ENCODE peak calls at places on chromosomes 13 and 19, in nine cellular contexts. J is pancreas; L is effector memory CD4-positive, alpha-beta T cell; W is fibroblast of lung; Y is A673; M is right atrium auricular region; C is ovary; Q is tibial nerve; K is IMR-90. H is an unnamed sample. For H3K4me1 and H3K27me3, the result is how much of the 10 kb centered on the place peaks cover.

GRCh38 chr13:75469087-75469486 is 12.9 kb downstream of the TBC1D4 start:
- DNase-seq in J (no peak), L (no peak), W (no peak), Y (peak), M (no peak), C (no peak), Q (no peak), K (no peak), H (no peak)

GRCh38 chr13:110276553-110276950 is 30.4 kb downstream of the COL4A1 start:
- DNase-seq in J (no peak), L (no peak), W (no peak), Y (no peak), M (no peak), C (no peak), Q (no peak), K (no peak), H (no peak)

GRCh38 chr13:54787754-54788153 is 1759.1 kb downstream of the OLFM4 start:
- DNase-seq in J (no peak), L (no peak), W (no peak), Y (no peak), M (no peak), C (no peak), Q (no peak), K (no peak), H (no peak)

GRCh38 chr13:112693831-112694497 is 4.1 kb downstream of the ATP11A start:
- DNase-seq in J (no peak), L (no peak), W (peak), Y (no peak), M (no peak), C (no peak), Q (peak), K (peak), H (no peak)

GRCh38 chr19:7242601-7243258 is 51.5 kb downstream of the INSR start:
- DNase-seq in J (no peak), L (no peak), W (peak), Y (no peak), M (no peak), C (peak), Q (peak), K (peak), H (no peak)

GRCh38 chr13:110640591-110641029 is 25.3 kb downstream of the NAXD start:
- DNase-seq in J (no peak), L (no peak), W (peak), Y (no peak), M (no peak), C (peak), Q (no peak), K (peak), H (no peak)

GRCh38 chr13:33072282-33072681 is 56.1 kb downstream of the KL start:
- DNase-seq in J (no peak), L (no peak), W (no peak), Y (no peak), M (no peak), C (no peak), Q (no peak), K (no peak), H (no peak)

GRCh38 chr13:111909501-111909900 is 157.4 kb upstream of the SOX1 start:
- DNase-seq in J (no peak), L (no peak), W (no peak), Y (no peak), M (peak), C (no peak), Q (no peak), K (no peak), H (no peak)

GRCh38 chr13:107210216-107211010 is 642.5 kb upstream of the ARGLU1 start:
- DNase-seq in J (no peak), L (no peak), W (peak), Y (peak), M (no peak), C (no peak), Q (no peak), K (peak), H (no peak)

GRCh38 chr13:78241278-78241919 is 322.8 kb upstream of the EDNRB start:
- DNase-seq in J (peak), L (no peak), W (peak), Y (peak), M (no peak), C (no peak), Q (no peak), K (peak), H (no peak)

GRCh38 chr19:55418185-55418584 is 10.6 kb upstream of the UBE2S start:
- DNase-seq in J (peak), L (peak), W (peak), Y (peak), M (no peak), C (peak), Q (peak), K (peak), H (no peak)

GRCh38 chr19:34128558-34129250 is 43.6 kb upstream of the LSM14A start:
- DNase-seq in J (no peak), L (no peak), W (no peak), Y (no peak), M (no peak), C (no peak), Q (no peak), K (no peak), H (no peak)

GRCh38 chr19:23543351-23543750 is 143.7 kb downstream of the ZNF675 start:
- DNase-seq in J (no peak), L (no peak), W (no peak), Y (no peak), M (no peak), C (no peak), Q (no peak), K (no peak), H (no peak)

GRCh38 chr19:45423589-45424190 is at the start of gene ERCC1:
- DNase-seq in J (peak), L (peak), W (peak), Y (peak), M (peak), C (peak), Q (peak), K (peak), H (peak)

GRCh38 chr13:35866801-35867200 is 264.4 kb downstream of the DCLK1 start:
- DNase-seq in J (no peak), L (no peak), W (peak), Y (no peak), M (no peak), C (no peak), Q (no peak), K (no peak), H (no peak)

GRCh38 chr19:17358395-17358794 is 18.7 kb downstream of the PLVAP start:
- DNase-seq in J (no peak), L (no peak), W (peak), Y (no peak), M (no peak), C (no peak), Q (no peak), K (no peak), H (no peak)

GRCh38 chr19:27392027-27392632 is 1820.8 kb downstream of the UQCRFS1 start:
- DNase-seq in J (no peak), L (no peak), W (no peak), Y (no peak), M (peak), C (no peak), Q (no peak), K (no peak), H (peak)

GRCh38 chr13:101757446-101758039 is 305.1 kb downstream of the ITGBL1 start:
- DNase-seq in J (no peak), L (no peak), W (peak), Y (peak), M (no peak), C (no peak), Q (no peak), K (peak), H (no peak)

GRCh38 chr13:28171266-28171665 is 32.9 kb downstream of the PAN3 start:
- DNase-seq in J (no peak), L (no peak), W (no peak), Y (no peak), M (no peak), C (no peak), Q (no peak), K (no peak), H (no peak)

GRCh38 chr13:25288966-25289365 is 1.7 kb upstream of the MTMR6 start:
- DNase-seq in J (no peak), L (no peak), W (no peak), Y (peak), M (no peak), C (no peak), Q (no peak), K (no peak), H (no peak)

GRCh38 chr13:110713981-110714797 is 689 bp downstream of the ING1 start:
- DNase-seq in J (peak), L (peak), W (peak), Y (peak), M (peak), C (peak), Q (peak), K (peak), H (peak)

GRCh38 chr19:17327654-17328516 is 6.8 kb downstream of the ANO8 start:
- DNase-seq in J (peak), L (peak), W (peak), Y (no peak), M (no peak), C (peak), Q (no peak), K (no peak), H (no peak)

GRCh38 chr13:93226623-93227279 is at the start of gene GPC6:
- DNase-seq in J (peak), L (no peak), W (peak), Y (peak), M (no peak), C (peak), Q (peak), K (peak), H (no peak)

GRCh38 chr19:588093-588742 is 1.5 kb upstream of the HCN2 start:
- DNase-seq in J (peak), L (peak), W (peak), Y (peak), M (no peak), C (no peak), Q (no peak), K (peak), H (peak)

GRCh38 chr13:31441804-31442487 is 242.2 kb downstream of the B3GLCT start:
- DNase-seq in J (peak), L (no peak), W (no peak), Y (no peak), M (peak), C (no peak), Q (peak), K (no peak), H (no peak)

GRCh38 chr13:43232144-43232840 is 208.9 kb downstream of the DNAJC15 start:
- DNase-seq in J (no peak), L (no peak), W (peak), Y (no peak), M (no peak), C (no peak), Q (no peak), K (no peak), H (no peak)

GRCh38 chr13:38223093-38223492 is 126.6 kb upstream of the UFM1 start:
- DNase-seq in J (no peak), L (no peak), W (peak), Y (peak), M (no peak), C (no peak), Q (no peak), K (peak), H (no peak)

GRCh38 chr19:44700547-44700946 is 1.6 kb downstream of the CEACAM16 start:
- DNase-seq in J (no peak), L (no peak), W (no peak), Y (no peak), M (no peak), C (no peak), Q (no peak), K (no peak), H (no peak)

GRCh38 chr13:45361596-45362206 is 20.7 kb upstream of the TPT1 start:
- DNase-seq in J (no peak), L (no peak), W (peak), Y (no peak), M (no peak), C (no peak), Q (no peak), K (peak), H (peak)

GRCh38 chr13:40169476-40169875 is 497.0 kb downstream of the FOXO1 start:
- DNase-seq in J (no peak), L (no peak), W (no peak), Y (no peak), M (no peak), C (no peak), Q (no peak), K (no peak), H (no peak)

GRCh38 chr13:21014666-21015170 is 46.7 kb downstream of the LATS2 start:
- DNase-seq in J (peak), L (no peak), W (peak), Y (no peak), M (no peak), C (peak), Q (no peak), K (peak), H (no peak)

GRCh38 chr19:10548746-10549276 is 5.1 kb downstream of the ATG4D start:
- DNase-seq in J (no peak), L (no peak), W (no peak), Y (no peak), M (no peak), C (no peak), Q (no peak), K (no peak), H (no peak)

GRCh38 chr13:106492576-106493323 is 42.7 kb downstream of the EFNB2 start:
- DNase-seq in J (no peak), L (no peak), W (no peak), Y (no peak), M (no peak), C (no peak), Q (no peak), K (no peak), H (no peak)

GRCh38 chr19:13099073-13099999 is 3.3 kb downstream of the LYL1 start:
- DNase-seq in J (no peak), L (peak), W (no peak), Y (no peak), M (no peak), C (no peak), Q (peak), K (no peak), H (no peak)

GRCh38 chr19:13101590-13102415 is 855 bp downstream of the LYL1 start:
- DNase-seq in J (no peak), L (no peak), W (no peak), Y (no peak), M (no peak), C (no peak), Q (no peak), K (no peak), H (no peak)

GRCh38 chr19:13100031-13100588 is 2.5 kb downstream of the LYL1 start:
- DNase-seq in J (no peak), L (peak), W (no peak), Y (no peak), M (no peak), C (no peak), Q (no peak), K (no peak), H (no peak)

GRCh38 chr19:13102416-13102665 is 317 bp downstream of the LYL1 start:
- DNase-seq in J (no peak), L (no peak), W (no peak), Y (no peak), M (no peak), C (no peak), Q (no peak), K (no peak), H (no peak)

GRCh38 chr19:13100871-13101589 is 1.6 kb downstream of the LYL1 start:
- DNase-seq in J (no peak), L (no peak), W (no peak), Y (no peak), M (no peak), C (no peak), Q (no peak), K (no peak), H (no peak)
- H3K4me1 ChIP-seq in J (under half), L (half or more), W (under half), Y (under half), M (under half), C (under half), Q (half or more), K (under half), H (under half)

GRCh38 chr19:50667177-50667758 is 18.0 kb downstream of the C19orf81 start:
- DNase-seq in J (no peak), L (no peak), W (no peak), Y (no peak), M (no peak), C (no peak), Q (no peak), K (no peak), H (no peak)
- H3K27me3 ChIP-seq in J (under half), L (under half), W (under half), Y (under half), M (under half), C (under half), Q (under half), K (half or more), H (half or more)

GRCh38 chr13:51980918-51981317 is 30.3 kb downstream of the ATP7B start:
- DNase-seq in J (no peak), L (no peak), W (no peak), Y (no peak), M (no peak), C (no peak), Q (no peak), K (no peak), H (no peak)

GRCh38 chr13:51977606-51978005 is 33.6 kb downstream of the ATP7B start:
- DNase-seq in J (no peak), L (no peak), W (no peak), Y (no peak), M (no peak), C (no peak), Q (no peak), K (no peak), H (no peak)

GRCh38 chr13:51976890-51977289 is 34.4 kb downstream of the ATP7B start:
- DNase-seq in J (no peak), L (no peak), W (no peak), Y (no peak), M (no peak), C (no peak), Q (no peak), K (no peak), H (no peak)

GRCh38 chr13:51981355-51981754 is 29.9 kb downstream of the ATP7B start:
- DNase-seq in J (no peak), L (no peak), W (no peak), Y (no peak), M (no peak), C (no peak), Q (no peak), K (no peak), H (no peak)

GRCh38 chr13:51978836-51979556 is 32.3 kb downstream of the ATP7B start:
- DNase-seq in J (peak), L (no peak), W (peak), Y (no peak), M (no peak), C (no peak), Q (no peak), K (no peak), H (no peak)
- H3K27ac ChIP-seq in J (no peak), L (no peak), W (no peak), Y (no peak), M (peak), C (no peak), Q (no peak), K (no peak), H (no peak)

GRCh38 chr19:40232479-40232878 is 6.0 kb upstream of the CCNP start:
- DNase-seq in J (no peak), L (no peak), W (no peak), Y (no peak), M (no peak), C (no peak), Q (no peak), K (no peak), H (no peak)
- H3K4me1 ChIP-seq in J (under half), L (under half), W (under half), Y (under half), M (under half), C (under half), Q (under half), K (under half), H (under half)

DNA sequence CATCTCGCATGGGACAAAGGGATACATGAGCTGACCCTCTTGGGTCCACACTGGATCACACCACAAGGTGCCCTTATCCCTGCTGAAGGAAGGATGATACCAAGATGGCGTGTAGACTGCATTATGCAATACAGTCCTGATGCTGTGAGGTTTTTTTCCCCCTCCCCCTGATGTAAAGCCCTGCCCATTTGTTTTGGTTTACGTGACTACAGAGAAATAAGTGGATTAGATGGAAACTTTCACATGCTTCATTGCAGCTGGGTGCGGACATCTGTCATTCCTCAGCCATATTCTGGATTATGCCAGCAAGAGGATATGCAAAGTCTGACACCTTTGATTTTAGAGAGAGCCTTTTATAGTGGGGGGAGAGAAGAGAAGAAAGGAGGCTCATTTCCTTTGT is 321.0 kb downstream of the ZNF536 start:
- DNase-seq in J (no peak), L (no peak), W (no peak), Y (peak), M (no peak), C (no peak), Q (no peak), K (no peak), H (no peak)
- H3K27me3 ChIP-seq in J (under half), L (under half), W (under half), Y (under half), M (under half), C (under half), Q (under half), K (under half), H (under half)

DNA sequence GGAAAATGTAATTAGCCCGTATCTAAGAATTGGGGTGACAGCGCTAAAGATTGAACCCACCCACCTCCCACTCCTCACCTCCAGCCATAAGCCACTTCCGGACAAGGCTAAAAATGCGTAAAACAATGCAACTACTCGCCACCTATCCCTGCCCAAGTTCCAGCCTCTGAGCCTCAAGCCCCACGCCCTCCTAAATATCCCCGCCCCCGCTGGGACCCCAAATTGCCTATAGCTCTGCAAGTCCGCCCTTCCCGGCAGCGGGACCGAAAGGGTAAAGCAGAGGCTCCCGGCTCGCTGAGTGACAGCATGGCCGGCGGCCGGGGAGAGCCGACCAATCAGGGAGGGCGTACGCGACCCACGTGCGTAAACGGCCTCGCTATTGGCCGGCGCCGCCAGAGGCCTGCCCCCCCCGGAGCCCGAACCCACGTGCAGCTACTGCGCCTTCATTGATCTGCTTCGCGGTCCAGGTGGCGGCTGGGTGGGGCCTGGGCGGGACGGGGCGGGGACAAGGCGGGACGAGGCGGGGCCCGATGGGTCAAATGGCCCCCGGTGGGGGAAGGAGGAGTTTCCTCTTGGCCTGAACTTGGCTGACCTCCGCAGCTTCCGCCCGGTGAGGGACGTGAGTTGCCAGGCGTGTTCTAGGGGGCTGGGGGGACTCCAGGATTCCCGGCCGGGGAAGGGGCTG is at the start of gene TLE6:
- DNase-seq in J (peak), L (peak), W (peak), Y (peak), M (peak), C (peak), Q (peak), K (peak), H (peak)
- H3K27ac ChIP-seq in J (peak), L (no peak), W (no peak), Y (no peak), M (peak), C (no peak), Q (peak), K (no peak), H (peak)

GRCh38 chr13:99421271-99421670 is 80.0 kb upstream of the TM9SF2 start:
- DNase-seq in J (no peak), L (no peak), W (no peak), Y (no peak), M (no peak), C (no peak), Q (no peak), K (no peak), H (no peak)
- H3K4me1 ChIP-seq in J (under half), L (under half), W (under half), Y (under half), M (under half), C (under half), Q (under half), K (under half), H (under half)

GRCh38 chr19:18966304-18966703 is 25.3 kb upstream of the HOMER3 start:
- DNase-seq in J (no peak), L (no peak), W (no peak), Y (no peak), M (no peak), C (no peak), Q (no peak), K (no peak), H (no peak)
- H3K27me3 ChIP-seq in J (under half), L (under half), W (under half), Y (under half), M (under half), C (under half), Q (under half), K (under half), H (under half)